ENCODE peak calls at places on chromosomes 7 and 10, in eight cellular contexts. One of them, this sample, is unnamed.

GRCh38 chr10:1301138-1301537 is 245.0 kb downstream of the WDR37 start:
- DNase-seq in activated T-helper 9 cell treated with anti-CD3 and anti-CD28 coated beads, Interleukin-2, amount 50 U/mL, for 16 hours: no peak
- DNase-seq in stimulated activated CD8-positive, alpha-beta memory T cell treated with anti-CD3 and anti-CD28 coated beads, Interleukin-4, amount 100 ng/mL, for 4 hours: no peak
- DNase-seq in retina: no peak
- DNase-seq in activated CD4-positive, alpha-beta T cell treated with anti-CD3 and anti-CD28 coated beads, Interleukin-2, amount 10 ng/mL, durations not matched to agents 7 days and 5 days: no peak
- DNase-seq in osteocyte: no peak
- DNase-seq in fibroblast of lung: no peak
- DNase-seq in cardiac fibroblast: no peak
- DNase-seq in this sample: no peak

GRCh38 chr10:72027498-72027897 is 60.9 kb downstream of the SPOCK2 start:
- DNase-seq in osteocyte: no peak
- DNase-seq in fibroblast of lung: peak
- DNase-seq in retina: no peak
- DNase-seq in stimulated activated CD8-positive, alpha-beta memory T cell treated with anti-CD3 and anti-CD28 coated beads, Interleukin-4, amount 100 ng/mL, for 4 hours: no peak
- DNase-seq in activated CD4-positive, alpha-beta T cell treated with anti-CD3 and anti-CD28 coated beads, Interleukin-2, amount 10 ng/mL, durations not matched to agents 7 days and 5 days: no peak
- DNase-seq in activated T-helper 9 cell treated with anti-CD3 and anti-CD28 coated beads, Interleukin-2, amount 50 U/mL, for 16 hours: no peak
- DNase-seq in cardiac fibroblast: peak
- DNase-seq in this sample: no peak

GRCh38 chr10:29648114-29648982 is 13.6 kb upstream of the SVIL start:
- DNase-seq in retina: no peak
- DNase-seq in osteocyte: no peak
- DNase-seq in activated CD4-positive, alpha-beta T cell treated with anti-CD3 and anti-CD28 coated beads, Interleukin-2, amount 10 ng/mL, durations not matched to agents 7 days and 5 days: peak
- DNase-seq in cardiac fibroblast: no peak
- DNase-seq in activated T-helper 9 cell treated with anti-CD3 and anti-CD28 coated beads, Interleukin-2, amount 50 U/mL, for 16 hours: no peak
- DNase-seq in fibroblast of lung: peak
- DNase-seq in stimulated activated CD8-positive, alpha-beta memory T cell treated with anti-CD3 and anti-CD28 coated beads, Interleukin-4, amount 100 ng/mL, for 4 hours: no peak
- DNase-seq in this sample: no peak

GRCh38 chr10:2887391-2888070 is 179.8 kb upstream of the PFKP start:
- DNase-seq in osteocyte: peak
- DNase-seq in activated T-helper 9 cell treated with anti-CD3 and anti-CD28 coated beads, Interleukin-2, amount 50 U/mL, for 16 hours: no peak
- DNase-seq in stimulated activated CD8-positive, alpha-beta memory T cell treated with anti-CD3 and anti-CD28 coated beads, Interleukin-4, amount 100 ng/mL, for 4 hours: no peak
- DNase-seq in activated CD4-positive, alpha-beta T cell treated with anti-CD3 and anti-CD28 coated beads, Interleukin-2, amount 10 ng/mL, durations not matched to agents 7 days and 5 days: no peak
- DNase-seq in fibroblast of lung: no peak
- DNase-seq in retina: no peak
- DNase-seq in cardiac fibroblast: no peak
- DNase-seq in this sample: no peak

GRCh38 chr7:13291010-13291409 is 603.6 kb downstream of the ARL4A start:
- DNase-seq in cardiac fibroblast: no peak
- DNase-seq in stimulated activated CD8-positive, alpha-beta memory T cell treated with anti-CD3 and anti-CD28 coated beads, Interleukin-4, amount 100 ng/mL, for 4 hours: no peak
- DNase-seq in activated T-helper 9 cell treated with anti-CD3 and anti-CD28 coated beads, Interleukin-2, amount 50 U/mL, for 16 hours: no peak
- DNase-seq in osteocyte: no peak
- DNase-seq in activated CD4-positive, alpha-beta T cell treated with anti-CD3 and anti-CD28 coated beads, Interleukin-2, amount 10 ng/mL, durations not matched to agents 7 days and 5 days: no peak
- DNase-seq in fibroblast of lung: peak
- DNase-seq in retina: no peak
- DNase-seq in this sample: no peak

GRCh38 chr10:123945506-123945905 is 53.9 kb upstream of the CPXM2 start:
- DNase-seq in osteocyte: no peak
- DNase-seq in activated CD4-positive, alpha-beta T cell treated with anti-CD3 and anti-CD28 coated beads, Interleukin-2, amount 10 ng/mL, durations not matched to agents 7 days and 5 days: no peak
- DNase-seq in stimulated activated CD8-positive, alpha-beta memory T cell treated with anti-CD3 and anti-CD28 coated beads, Interleukin-4, amount 100 ng/mL, for 4 hours: no peak
- DNase-seq in activated T-helper 9 cell treated with anti-CD3 and anti-CD28 coated beads, Interleukin-2, amount 50 U/mL, for 16 hours: no peak
- DNase-seq in fibroblast of lung: no peak
- DNase-seq in cardiac fibroblast: no peak
- DNase-seq in retina: no peak
- DNase-seq in this sample: no peak

GRCh38 chr10:89283174-89283987 is 18.5 kb upstream of the IFIT2 start:
- DNase-seq in activated CD4-positive, alpha-beta T cell treated with anti-CD3 and anti-CD28 coated beads, Interleukin-2, amount 10 ng/mL, durations not matched to agents 7 days and 5 days: no peak
- DNase-seq in activated T-helper 9 cell treated with anti-CD3 and anti-CD28 coated beads, Interleukin-2, amount 50 U/mL, for 16 hours: no peak
- DNase-seq in cardiac fibroblast: peak
- DNase-seq in retina: peak
- DNase-seq in fibroblast of lung: peak
- DNase-seq in osteocyte: no peak
- DNase-seq in stimulated activated CD8-positive, alpha-beta memory T cell treated with anti-CD3 and anti-CD28 coated beads, Interleukin-4, amount 100 ng/mL, for 4 hours: no peak
- DNase-seq in this sample: no peak

GRCh38 chr10:9635691-9636090 is 1382.0 kb upstream of the CELF2 start:
- DNase-seq in cardiac fibroblast: peak
- DNase-seq in activated T-helper 9 cell treated with anti-CD3 and anti-CD28 coated beads, Interleukin-2, amount 50 U/mL, for 16 hours: no peak
- DNase-seq in retina: no peak
- DNase-seq in activated CD4-positive, alpha-beta T cell treated with anti-CD3 and anti-CD28 coated beads, Interleukin-2, amount 10 ng/mL, durations not matched to agents 7 days and 5 days: no peak
- DNase-seq in stimulated activated CD8-positive, alpha-beta memory T cell treated with anti-CD3 and anti-CD28 coated beads, Interleukin-4, amount 100 ng/mL, for 4 hours: no peak
- DNase-seq in fibroblast of lung: peak
- DNase-seq in osteocyte: no peak
- DNase-seq in this sample: no peak

GRCh38 chr7:44185729-44186128 is 3.5 kb downstream of the GCK start:
- DNase-seq in activated CD4-positive, alpha-beta T cell treated with anti-CD3 and anti-CD28 coated beads, Interleukin-2, amount 10 ng/mL, durations not matched to agents 7 days and 5 days: no peak
- DNase-seq in osteocyte: peak
- DNase-seq in fibroblast of lung: no peak
- DNase-seq in stimulated activated CD8-positive, alpha-beta memory T cell treated with anti-CD3 and anti-CD28 coated beads, Interleukin-4, amount 100 ng/mL, for 4 hours: no peak
- DNase-seq in activated T-helper 9 cell treated with anti-CD3 and anti-CD28 coated beads, Interleukin-2, amount 50 U/mL, for 16 hours: no peak
- DNase-seq in retina: no peak
- DNase-seq in cardiac fibroblast: no peak
- DNase-seq in this sample: no peak

GRCh38 chr7:141366098-141366621 is 185.1 kb upstream of the AGK start:
- DNase-seq in stimulated activated CD8-positive, alpha-beta memory T cell treated with anti-CD3 and anti-CD28 coated beads, Interleukin-4, amount 100 ng/mL, for 4 hours: no peak
- DNase-seq in retina: peak
- DNase-seq in osteocyte: no peak
- DNase-seq in activated T-helper 9 cell treated with anti-CD3 and anti-CD28 coated beads, Interleukin-2, amount 50 U/mL, for 16 hours: no peak
- DNase-seq in activated CD4-positive, alpha-beta T cell treated with anti-CD3 and anti-CD28 coated beads, Interleukin-2, amount 10 ng/mL, durations not matched to agents 7 days and 5 days: no peak
- DNase-seq in cardiac fibroblast: peak
- DNase-seq in fibroblast of lung: peak
- DNase-seq in this sample: no peak

GRCh38 chr10:59176241-59177030 is at the start of gene PHYHIPL:
- DNase-seq in retina: peak
- DNase-seq in osteocyte: no peak
- DNase-seq in stimulated activated CD8-positive, alpha-beta memory T cell treated with anti-CD3 and anti-CD28 coated beads, Interleukin-4, amount 100 ng/mL, for 4 hours: no peak
- DNase-seq in activated CD4-positive, alpha-beta T cell treated with anti-CD3 and anti-CD28 coated beads, Interleukin-2, amount 10 ng/mL, durations not matched to agents 7 days and 5 days: no peak
- DNase-seq in cardiac fibroblast: no peak
- DNase-seq in fibroblast of lung: no peak
- DNase-seq in activated T-helper 9 cell treated with anti-CD3 and anti-CD28 coated beads, Interleukin-2, amount 50 U/mL, for 16 hours: no peak
- DNase-seq in this sample: no peak

GRCh38 chr7:73827568-73828106 is 3.2 kb upstream of the CLDN4 start:
- DNase-seq in activated CD4-positive, alpha-beta T cell treated with anti-CD3 and anti-CD28 coated beads, Interleukin-2, amount 10 ng/mL, durations not matched to agents 7 days and 5 days: no peak
- DNase-seq in osteocyte: no peak
- DNase-seq in fibroblast of lung: no peak
- DNase-seq in cardiac fibroblast: no peak
- DNase-seq in retina: no peak
- DNase-seq in stimulated activated CD8-positive, alpha-beta memory T cell treated with anti-CD3 and anti-CD28 coated beads, Interleukin-4, amount 100 ng/mL, for 4 hours: no peak
- DNase-seq in activated T-helper 9 cell treated with anti-CD3 and anti-CD28 coated beads, Interleukin-2, amount 50 U/mL, for 16 hours: no peak
- DNase-seq in this sample: no peak

GRCh38 chr10:100803481-100803880 is 58.1 kb downstream of the PAX2 start:
- DNase-seq in fibroblast of lung: no peak
- DNase-seq in cardiac fibroblast: no peak
- DNase-seq in retina: peak
- DNase-seq in activated T-helper 9 cell treated with anti-CD3 and anti-CD28 coated beads, Interleukin-2, amount 50 U/mL, for 16 hours: no peak
- DNase-seq in osteocyte: no peak
- DNase-seq in activated CD4-positive, alpha-beta T cell treated with anti-CD3 and anti-CD28 coated beads, Interleukin-2, amount 10 ng/mL, durations not matched to agents 7 days and 5 days: no peak
- DNase-seq in stimulated activated CD8-positive, alpha-beta memory T cell treated with anti-CD3 and anti-CD28 coated beads, Interleukin-4, amount 100 ng/mL, for 4 hours: no peak
- DNase-seq in this sample: no peak

GRCh38 chr7:158560386-158560785 is 27.2 kb downstream of the PTPRN2 start:
- DNase-seq in stimulated activated CD8-positive, alpha-beta memory T cell treated with anti-CD3 and anti-CD28 coated beads, Interleukin-4, amount 100 ng/mL, for 4 hours: no peak
- DNase-seq in osteocyte: no peak
- DNase-seq in activated CD4-positive, alpha-beta T cell treated with anti-CD3 and anti-CD28 coated beads, Interleukin-2, amount 10 ng/mL, durations not matched to agents 7 days and 5 days: no peak
- DNase-seq in fibroblast of lung: no peak
- DNase-seq in activated T-helper 9 cell treated with anti-CD3 and anti-CD28 coated beads, Interleukin-2, amount 50 U/mL, for 16 hours: no peak
- DNase-seq in retina: no peak
- DNase-seq in cardiac fibroblast: no peak
- DNase-seq in this sample: no peak

GRCh38 chr10:71052261-71052660 is 160.1 kb upstream of the UNC5B start:
- DNase-seq in activated CD4-positive, alpha-beta T cell treated with anti-CD3 and anti-CD28 coated beads, Interleukin-2, amount 10 ng/mL, durations not matched to agents 7 days and 5 days: no peak
- DNase-seq in retina: no peak
- DNase-seq in fibroblast of lung: no peak
- DNase-seq in osteocyte: no peak
- DNase-seq in stimulated activated CD8-positive, alpha-beta memory T cell treated with anti-CD3 and anti-CD28 coated beads, Interleukin-4, amount 100 ng/mL, for 4 hours: no peak
- DNase-seq in activated T-helper 9 cell treated with anti-CD3 and anti-CD28 coated beads, Interleukin-2, amount 50 U/mL, for 16 hours: no peak
- DNase-seq in cardiac fibroblast: no peak
- DNase-seq in this sample: no peak

GRCh38 chr10:123567984-123568745 is 98.0 kb upstream of the GPR26 start:
- DNase-seq in osteocyte: peak
- DNase-seq in stimulated activated CD8-positive, alpha-beta memory T cell treated with anti-CD3 and anti-CD28 coated beads, Interleukin-4, amount 100 ng/mL, for 4 hours: no peak
- DNase-seq in retina: no peak
- DNase-seq in fibroblast of lung: no peak
- DNase-seq in activated CD4-positive, alpha-beta T cell treated with anti-CD3 and anti-CD28 coated beads, Interleukin-2, amount 10 ng/mL, durations not matched to agents 7 days and 5 days: no peak
- DNase-seq in activated T-helper 9 cell treated with anti-CD3 and anti-CD28 coated beads, Interleukin-2, amount 50 U/mL, for 16 hours: no peak
- DNase-seq in cardiac fibroblast: no peak
- DNase-seq in this sample: no peak

GRCh38 chr10:100325164-100325563 is 4.9 kb downstream of the PKD2L1 start:
- DNase-seq in activated CD4-positive, alpha-beta T cell treated with anti-CD3 and anti-CD28 coated beads, Interleukin-2, amount 10 ng/mL, durations not matched to agents 7 days and 5 days: no peak
- DNase-seq in fibroblast of lung: no peak
- DNase-seq in cardiac fibroblast: no peak
- DNase-seq in stimulated activated CD8-positive, alpha-beta memory T cell treated with anti-CD3 and anti-CD28 coated beads, Interleukin-4, amount 100 ng/mL, for 4 hours: no peak
- DNase-seq in retina: no peak
- DNase-seq in activated T-helper 9 cell treated with anti-CD3 and anti-CD28 coated beads, Interleukin-2, amount 50 U/mL, for 16 hours: no peak
- DNase-seq in osteocyte: no peak
- DNase-seq in this sample: no peak

GRCh38 chr7:145313601-145314000 is 477.7 kb upstream of the TPK1 start:
- DNase-seq in retina: no peak
- DNase-seq in osteocyte: no peak
- DNase-seq in fibroblast of lung: no peak
- DNase-seq in stimulated activated CD8-positive, alpha-beta memory T cell treated with anti-CD3 and anti-CD28 coated beads, Interleukin-4, amount 100 ng/mL, for 4 hours: no peak
- DNase-seq in activated T-helper 9 cell treated with anti-CD3 and anti-CD28 coated beads, Interleukin-2, amount 50 U/mL, for 16 hours: no peak
- DNase-seq in activated CD4-positive, alpha-beta T cell treated with anti-CD3 and anti-CD28 coated beads, Interleukin-2, amount 10 ng/mL, durations not matched to agents 7 days and 5 days: no peak
- DNase-seq in cardiac fibroblast: peak
- DNase-seq in this sample: no peak

GRCh38 chr7:36639826-36640225 is 84.5 kb downstream of the AOAH start:
- DNase-seq in stimulated activated CD8-positive, alpha-beta memory T cell treated with anti-CD3 and anti-CD28 coated beads, Interleukin-4, amount 100 ng/mL, for 4 hours: no peak
- DNase-seq in activated CD4-positive, alpha-beta T cell treated with anti-CD3 and anti-CD28 coated beads, Interleukin-2, amount 10 ng/mL, durations not matched to agents 7 days and 5 days: peak
- DNase-seq in activated T-helper 9 cell treated with anti-CD3 and anti-CD28 coated beads, Interleukin-2, amount 50 U/mL, for 16 hours: no peak
- DNase-seq in osteocyte: no peak
- DNase-seq in retina: no peak
- DNase-seq in fibroblast of lung: no peak
- DNase-seq in cardiac fibroblast: no peak
- DNase-seq in this sample: no peak

GRCh38 chr7:17233643-17234397 is 64.6 kb upstream of the AHR start:
- DNase-seq in osteocyte: no peak
- DNase-seq in activated T-helper 9 cell treated with anti-CD3 and anti-CD28 coated beads, Interleukin-2, amount 50 U/mL, for 16 hours: peak
- DNase-seq in stimulated activated CD8-positive, alpha-beta memory T cell treated with anti-CD3 and anti-CD28 coated beads, Interleukin-4, amount 100 ng/mL, for 4 hours: peak
- DNase-seq in fibroblast of lung: peak
- DNase-seq in cardiac fibroblast: peak
- DNase-seq in retina: no peak
- DNase-seq in activated CD4-positive, alpha-beta T cell treated with anti-CD3 and anti-CD28 coated beads, Interleukin-2, amount 10 ng/mL, durations not matched to agents 7 days and 5 days: peak
- DNase-seq in this sample: no peak

GRCh38 chr7:144087230-144087629 is 1.2 kb downstream of the OR2A12 start:
- DNase-seq in fibroblast of lung: no peak
- DNase-seq in stimulated activated CD8-positive, alpha-beta memory T cell treated with anti-CD3 and anti-CD28 coated beads, Interleukin-4, amount 100 ng/mL, for 4 hours: no peak
- DNase-seq in retina: no peak
- DNase-seq in osteocyte: no peak
- DNase-seq in cardiac fibroblast: no peak
- DNase-seq in activated T-helper 9 cell treated with anti-CD3 and anti-CD28 coated beads, Interleukin-2, amount 50 U/mL, for 16 hours: no peak
- DNase-seq in activated CD4-positive, alpha-beta T cell treated with anti-CD3 and anti-CD28 coated beads, Interleukin-2, amount 10 ng/mL, durations not matched to agents 7 days and 5 days: no peak
- DNase-seq in this sample: no peak

GRCh38 chr10:109863775-109864174 is 59.5 kb downstream of the XPNPEP1 start:
- DNase-seq in activated CD4-positive, alpha-beta T cell treated with anti-CD3 and anti-CD28 coated beads, Interleukin-2, amount 10 ng/mL, durations not matched to agents 7 days and 5 days: no peak
- DNase-seq in osteocyte: no peak
- DNase-seq in fibroblast of lung: no peak
- DNase-seq in activated T-helper 9 cell treated with anti-CD3 and anti-CD28 coated beads, Interleukin-2, amount 50 U/mL, for 16 hours: no peak
- DNase-seq in retina: no peak
- DNase-seq in cardiac fibroblast: no peak
- DNase-seq in stimulated activated CD8-positive, alpha-beta memory T cell treated with anti-CD3 and anti-CD28 coated beads, Interleukin-4, amount 100 ng/mL, for 4 hours: no peak
- DNase-seq in this sample: no peak

GRCh38 chr7:99040104-99040958 is 103.6 kb downstream of the SMURF1 start:
- DNase-seq in stimulated activated CD8-positive, alpha-beta memory T cell treated with anti-CD3 and anti-CD28 coated beads, Interleukin-4, amount 100 ng/mL, for 4 hours: peak
- DNase-seq in fibroblast of lung: peak
- DNase-seq in activated T-helper 9 cell treated with anti-CD3 and anti-CD28 coated beads, Interleukin-2, amount 50 U/mL, for 16 hours: peak
- DNase-seq in retina: peak
- DNase-seq in osteocyte: peak
- DNase-seq in cardiac fibroblast: peak
- DNase-seq in activated CD4-positive, alpha-beta T cell treated with anti-CD3 and anti-CD28 coated beads, Interleukin-2, amount 10 ng/mL, durations not matched to agents 7 days and 5 days: peak
- DNase-seq in this sample: peak

GRCh38 chr10:102342958-102343357 is 52.5 kb upstream of the NFKB2 start:
- DNase-seq in activated T-helper 9 cell treated with anti-CD3 and anti-CD28 coated beads, Interleukin-2, amount 50 U/mL, for 16 hours: no peak
- DNase-seq in retina: no peak
- DNase-seq in fibroblast of lung: peak
- DNase-seq in activated CD4-positive, alpha-beta T cell treated with anti-CD3 and anti-CD28 coated beads, Interleukin-2, amount 10 ng/mL, durations not matched to agents 7 days and 5 days: no peak
- DNase-seq in stimulated activated CD8-positive, alpha-beta memory T cell treated with anti-CD3 and anti-CD28 coated beads, Interleukin-4, amount 100 ng/mL, for 4 hours: no peak
- DNase-seq in cardiac fibroblast: peak
- DNase-seq in osteocyte: no peak
- DNase-seq in this sample: no peak

GRCh38 chr7:26369519-26370385 is 78.1 kb downstream of the SNX10 start:
- DNase-seq in activated CD4-positive, alpha-beta T cell treated with anti-CD3 and anti-CD28 coated beads, Interleukin-2, amount 10 ng/mL, durations not matched to agents 7 days and 5 days: peak
- DNase-seq in osteocyte: no peak
- DNase-seq in fibroblast of lung: peak
- DNase-seq in stimulated activated CD8-positive, alpha-beta memory T cell treated with anti-CD3 and anti-CD28 coated beads, Interleukin-4, amount 100 ng/mL, for 4 hours: no peak
- DNase-seq in activated T-helper 9 cell treated with anti-CD3 and anti-CD28 coated beads, Interleukin-2, amount 50 U/mL, for 16 hours: no peak
- DNase-seq in cardiac fibroblast: peak
- DNase-seq in retina: peak
- DNase-seq in this sample: no peak

GRCh38 chr7:131328387-131329175 is 905 bp downstream of the MKLN1 start:
- DNase-seq in activated CD4-positive, alpha-beta T cell treated with anti-CD3 and anti-CD28 coated beads, Interleukin-2, amount 10 ng/mL, durations not matched to agents 7 days and 5 days: no peak
- DNase-seq in osteocyte: no peak
- DNase-seq in fibroblast of lung: peak
- DNase-seq in activated T-helper 9 cell treated with anti-CD3 and anti-CD28 coated beads, Interleukin-2, amount 50 U/mL, for 16 hours: no peak
- DNase-seq in stimulated activated CD8-positive, alpha-beta memory T cell treated with anti-CD3 and anti-CD28 coated beads, Interleukin-4, amount 100 ng/mL, for 4 hours: no peak
- DNase-seq in cardiac fibroblast: peak
- DNase-seq in retina: no peak
- DNase-seq in this sample: no peak

GRCh38 chr7:44824894-44825526 is 22.9 kb downstream of the H2AZ2 start:
- DNase-seq in osteocyte: no peak
- DNase-seq in fibroblast of lung: peak
- DNase-seq in cardiac fibroblast: peak
- DNase-seq in activated CD4-positive, alpha-beta T cell treated with anti-CD3 and anti-CD28 coated beads, Interleukin-2, amount 10 ng/mL, durations not matched to agents 7 days and 5 days: no peak
- DNase-seq in stimulated activated CD8-positive, alpha-beta memory T cell treated with anti-CD3 and anti-CD28 coated beads, Interleukin-4, amount 100 ng/mL, for 4 hours: no peak
- DNase-seq in activated T-helper 9 cell treated with anti-CD3 and anti-CD28 coated beads, Interleukin-2, amount 50 U/mL, for 16 hours: no peak
- DNase-seq in retina: no peak
- DNase-seq in this sample: no peak

GRCh38 chr10:133353202-133353959 is 4.4 kb downstream of the FUOM start:
- DNase-seq in retina: no peak
- DNase-seq in stimulated activated CD8-positive, alpha-beta memory T cell treated with anti-CD3 and anti-CD28 coated beads, Interleukin-4, amount 100 ng/mL, for 4 hours: no peak
- DNase-seq in activated T-helper 9 cell treated with anti-CD3 and anti-CD28 coated beads, Interleukin-2, amount 50 U/mL, for 16 hours: no peak
- DNase-seq in cardiac fibroblast: no peak
- DNase-seq in osteocyte: no peak
- DNase-seq in activated CD4-positive, alpha-beta T cell treated with anti-CD3 and anti-CD28 coated beads, Interleukin-2, amount 10 ng/mL, durations not matched to agents 7 days and 5 days: no peak
- DNase-seq in fibroblast of lung: no peak
- DNase-seq in this sample: no peak

GRCh38 chr7:7681936-7682329 is 36.5 kb downstream of the RPA3 start:
- DNase-seq in fibroblast of lung: no peak
- DNase-seq in cardiac fibroblast: no peak
- DNase-seq in activated CD4-positive, alpha-beta T cell treated with anti-CD3 and anti-CD28 coated beads, Interleukin-2, amount 10 ng/mL, durations not matched to agents 7 days and 5 days: no peak
- DNase-seq in activated T-helper 9 cell treated with anti-CD3 and anti-CD28 coated beads, Interleukin-2, amount 50 U/mL, for 16 hours: no peak
- DNase-seq in retina: no peak
- DNase-seq in stimulated activated CD8-positive, alpha-beta memory T cell treated with anti-CD3 and anti-CD28 coated beads, Interleukin-4, amount 100 ng/mL, for 4 hours: no peak
- DNase-seq in osteocyte: no peak
- DNase-seq in this sample: no peak